ENCODE peak calls at places on chromosomes 16 and 17, in eight cellular contexts. One of them, this sample, is unnamed.

GRCh38 chr17:50114849-50115357 is 15.1 kb downstream of the SAMD14 start:
- DNase-seq in activated CD4-positive, alpha-beta T cell treated with anti-CD3 and anti-CD28 coated beads for 24 hours: no peak
- DNase-seq in RCC 7860: peak; percentile 36
- DNase-seq in lower leg skin: no peak
- DNase-seq in DMS53: peak; percentile 87
- DNase-seq in lung microvascular endothelial cell: peak; percentile 77
- DNase-seq in GM04503: no peak
- DNase-seq in H54: peak; percentile 82
- DNase-seq in this sample: peak; percentile 86

GRCh38 chr17:69608114-69608513 is 193.6 kb downstream of the MAP2K6 start:
- DNase-seq in activated CD4-positive, alpha-beta T cell treated with anti-CD3 and anti-CD28 coated beads for 24 hours: no peak
- DNase-seq in RCC 7860: no peak
- DNase-seq in lower leg skin: no peak
- DNase-seq in DMS53: no peak
- DNase-seq in lung microvascular endothelial cell: no peak
- DNase-seq in GM04503: no peak
- DNase-seq in H54: no peak
- DNase-seq in this sample: no peak

GRCh38 chr16:75306102-75306762 is 54.8 kb upstream of the BCAR1 start:
- DNase-seq in activated CD4-positive, alpha-beta T cell treated with anti-CD3 and anti-CD28 coated beads for 24 hours: no peak
- DNase-seq in RCC 7860: peak; percentile 62
- DNase-seq in lower leg skin: no peak
- DNase-seq in DMS53: no peak
- DNase-seq in lung microvascular endothelial cell: peak; percentile 50
- DNase-seq in GM04503: no peak
- DNase-seq in H54: no peak
- DNase-seq in this sample: peak; percentile 4

GRCh38 chr17:68656666-68657065 is 55.5 kb upstream of the FAM20A start:
- DNase-seq in activated CD4-positive, alpha-beta T cell treated with anti-CD3 and anti-CD28 coated beads for 24 hours: no peak
- DNase-seq in RCC 7860: no peak
- DNase-seq in lower leg skin: no peak
- DNase-seq in DMS53: no peak
- DNase-seq in lung microvascular endothelial cell: no peak
- DNase-seq in GM04503: no peak
- DNase-seq in H54: no peak
- DNase-seq in this sample: no peak

GRCh38 chr16:58197314-58198012 is 443 bp downstream of the CSNK2A2 start:
- DNase-seq in activated CD4-positive, alpha-beta T cell treated with anti-CD3 and anti-CD28 coated beads for 24 hours: no peak
- DNase-seq in RCC 7860: no peak
- DNase-seq in lower leg skin: no peak
- DNase-seq in DMS53: peak; percentile 24
- DNase-seq in lung microvascular endothelial cell: no peak
- DNase-seq in GM04503: no peak
- DNase-seq in H54: no peak
- DNase-seq in this sample: peak; percentile 14

GRCh38 chr16:57389087-57389468 is 15.5 kb upstream of the CCL17 start:
- DNase-seq in activated CD4-positive, alpha-beta T cell treated with anti-CD3 and anti-CD28 coated beads for 24 hours: no peak
- DNase-seq in RCC 7860: no peak
- DNase-seq in lower leg skin: no peak
- DNase-seq in DMS53: no peak
- DNase-seq in lung microvascular endothelial cell: no peak
- DNase-seq in GM04503: no peak
- DNase-seq in H54: no peak
- DNase-seq in this sample: no peak

GRCh38 chr17:78501241-78502036 is 75.8 kb downstream of the DNAH17 start:
- DNase-seq in activated CD4-positive, alpha-beta T cell treated with anti-CD3 and anti-CD28 coated beads for 24 hours: no peak
- DNase-seq in RCC 7860: no peak
- DNase-seq in lower leg skin: no peak
- DNase-seq in DMS53: no peak
- DNase-seq in lung microvascular endothelial cell: no peak
- DNase-seq in GM04503: no peak
- DNase-seq in H54: no peak
- DNase-seq in this sample: no peak

GRCh38 chr17:17435323-17435722 is 41.5 kb upstream of the MED9 start:
- DNase-seq in activated CD4-positive, alpha-beta T cell treated with anti-CD3 and anti-CD28 coated beads for 24 hours: no peak
- DNase-seq in RCC 7860: peak; percentile 6
- DNase-seq in lower leg skin: peak; percentile 79
- DNase-seq in DMS53: peak; percentile 34
- DNase-seq in lung microvascular endothelial cell: peak; percentile 58
- DNase-seq in GM04503: peak; percentile 81
- DNase-seq in H54: no peak
- DNase-seq in this sample: no peak

GRCh38 chr16:69848635-69849545 is 86.8 kb downstream of the WWP2 start:
- DNase-seq in activated CD4-positive, alpha-beta T cell treated with anti-CD3 and anti-CD28 coated beads for 24 hours: no peak
- DNase-seq in RCC 7860: no peak
- DNase-seq in lower leg skin: peak; percentile 96
- DNase-seq in DMS53: no peak
- DNase-seq in lung microvascular endothelial cell: peak; percentile 95
- DNase-seq in GM04503: peak; percentile 89
- DNase-seq in H54: peak; percentile 78
- DNase-seq in this sample: no peak

GRCh38 chr16:80200079-80200478 is 340.7 kb upstream of the DYNLRB2 start:
- DNase-seq in activated CD4-positive, alpha-beta T cell treated with anti-CD3 and anti-CD28 coated beads for 24 hours: no peak
- DNase-seq in RCC 7860: peak; percentile 95
- DNase-seq in lower leg skin: no peak
- DNase-seq in DMS53: no peak
- DNase-seq in lung microvascular endothelial cell: no peak
- DNase-seq in GM04503: no peak
- DNase-seq in H54: no peak
- DNase-seq in this sample: no peak

GRCh38 chr17:33572615-33573014 is 279.5 kb upstream of the ASIC2 start:
- DNase-seq in activated CD4-positive, alpha-beta T cell treated with anti-CD3 and anti-CD28 coated beads for 24 hours: no peak
- DNase-seq in RCC 7860: no peak
- DNase-seq in lower leg skin: no peak
- DNase-seq in DMS53: no peak
- DNase-seq in lung microvascular endothelial cell: no peak
- DNase-seq in GM04503: no peak
- DNase-seq in H54: no peak
- DNase-seq in this sample: no peak

GRCh38 chr17:78397681-78398101 is 19.2 kb downstream of the PGS1 start:
- DNase-seq in activated CD4-positive, alpha-beta T cell treated with anti-CD3 and anti-CD28 coated beads for 24 hours: no peak
- DNase-seq in RCC 7860: no peak
- DNase-seq in lower leg skin: no peak
- DNase-seq in DMS53: peak; percentile 82
- DNase-seq in lung microvascular endothelial cell: no peak
- DNase-seq in GM04503: no peak
- DNase-seq in H54: no peak
- DNase-seq in this sample: no peak

GRCh38 chr17:78918979-78919378 is 6.2 kb downstream of the TIMP2 start:
- DNase-seq in activated CD4-positive, alpha-beta T cell treated with anti-CD3 and anti-CD28 coated beads for 24 hours: no peak
- DNase-seq in RCC 7860: no peak
- DNase-seq in lower leg skin: no peak
- DNase-seq in DMS53: no peak
- DNase-seq in lung microvascular endothelial cell: no peak
- DNase-seq in GM04503: no peak
- DNase-seq in H54: no peak
- DNase-seq in this sample: no peak

GRCh38 chr17:49557204-49558024 is 18.3 kb upstream of the NXPH3 start:
- DNase-seq in activated CD4-positive, alpha-beta T cell treated with anti-CD3 and anti-CD28 coated beads for 24 hours: no peak
- DNase-seq in RCC 7860: peak; percentile 32
- DNase-seq in lower leg skin: peak; percentile 75
- DNase-seq in DMS53: peak; percentile 83
- DNase-seq in lung microvascular endothelial cell: peak; percentile 67
- DNase-seq in GM04503: no peak
- DNase-seq in H54: no peak
- DNase-seq in this sample: peak; percentile 84

GRCh38 chr17:51703364-51704341 is 443.3 kb downstream of the UTP18 start:
- DNase-seq in activated CD4-positive, alpha-beta T cell treated with anti-CD3 and anti-CD28 coated beads for 24 hours: no peak
- DNase-seq in RCC 7860: no peak
- DNase-seq in lower leg skin: no peak
- DNase-seq in DMS53: no peak
- DNase-seq in lung microvascular endothelial cell: no peak
- DNase-seq in GM04503: no peak
- DNase-seq in H54: peak; percentile 26
- DNase-seq in this sample: no peak

This sample was measured in NCI-H69.